ENCODE peak calls at places on chromosomes 6 and 20, in six cellular contexts. One of them, this sample, is unnamed.

GRCh38 chr6:144753023-144753705 is 468.0 kb downstream of the UTRN start:
- DNase-seq in colonic mucosa: no peak
- DNase-seq in IMR-90: no peak
- DNase-seq in mesendoderm: no peak
- DNase-seq in mesenchymal stem cell: no peak
- DNase-seq in PC-3: no peak
- DNase-seq in this sample: no peak

GRCh38 chr6:93896081-93896480 is 476.7 kb upstream of the EPHA7 start:
- DNase-seq in colonic mucosa: no peak
- DNase-seq in IMR-90: no peak
- DNase-seq in mesendoderm: no peak
- DNase-seq in mesenchymal stem cell: no peak
- DNase-seq in PC-3: no peak
- DNase-seq in this sample: no peak

GRCh38 chr6:157323114-157323923 is at the start of gene TMEM242:
- DNase-seq in colonic mucosa: peak; percentile 94
- DNase-seq in IMR-90: peak; percentile 93
- DNase-seq in mesendoderm: peak; percentile 97
- DNase-seq in mesenchymal stem cell: peak; percentile 96
- DNase-seq in PC-3: peak; percentile 91
- DNase-seq in this sample: peak; percentile 96

GRCh38 chr6:18507018-18507415 is 119.9 kb downstream of the RNF144B start:
- DNase-seq in colonic mucosa: no peak
- DNase-seq in IMR-90: no peak
- DNase-seq in mesendoderm: peak; percentile 44
- DNase-seq in mesenchymal stem cell: no peak
- DNase-seq in PC-3: no peak
- DNase-seq in this sample: no peak

GRCh38 chr20:17460119-17460518 is 71.1 kb downstream of the BFSP1 start:
- DNase-seq in colonic mucosa: no peak
- DNase-seq in IMR-90: no peak
- DNase-seq in mesendoderm: no peak
- DNase-seq in mesenchymal stem cell: no peak
- DNase-seq in PC-3: no peak
- DNase-seq in this sample: no peak

GRCh38 chr6:28212510-28213212 is 12.4 kb upstream of the ZSCAN9 start:
- DNase-seq in colonic mucosa: peak; percentile 78
- DNase-seq in IMR-90: peak; percentile 90
- DNase-seq in mesendoderm: peak; percentile 90
- DNase-seq in mesenchymal stem cell: peak; percentile 86
- DNase-seq in PC-3: peak; percentile 95
- DNase-seq in this sample: peak; percentile 82

GRCh38 chr6:9439931-9440330 is 974.9 kb downstream of the TFAP2A start:
- DNase-seq in colonic mucosa: no peak
- DNase-seq in IMR-90: no peak
- DNase-seq in mesendoderm: no peak
- DNase-seq in mesenchymal stem cell: no peak
- DNase-seq in PC-3: no peak
- DNase-seq in this sample: no peak

GRCh38 chr6:157538698-157539097 is 157.7 kb downstream of the ZDHHC14 start:
- DNase-seq in colonic mucosa: no peak
- DNase-seq in IMR-90: no peak
- DNase-seq in mesendoderm: no peak
- DNase-seq in mesenchymal stem cell: no peak
- DNase-seq in PC-3: no peak
- DNase-seq in this sample: no peak

GRCh38 chr6:142167472-142167871 is 20.4 kb downstream of the VTA1 start:
- DNase-seq in colonic mucosa: no peak
- DNase-seq in IMR-90: no peak
- DNase-seq in mesendoderm: no peak
- DNase-seq in mesenchymal stem cell: no peak
- DNase-seq in PC-3: no peak
- DNase-seq in this sample: no peak

GRCh38 chr6:31821301-31822037 is 6.1 kb upstream of the HSPA1B start:
- DNase-seq in colonic mucosa: peak; percentile 96
- DNase-seq in IMR-90: peak; percentile 30
- DNase-seq in mesendoderm: peak; percentile 79
- DNase-seq in mesenchymal stem cell: no peak
- DNase-seq in PC-3: peak; percentile 84
- DNase-seq in this sample: peak; percentile 37

GRCh38 chr6:33126101-33126714 is 50.4 kb downstream of the HLA-DPB1 start:
- DNase-seq in colonic mucosa: peak; percentile 72
- DNase-seq in IMR-90: peak; percentile 12
- DNase-seq in mesendoderm: peak; percentile 68
- DNase-seq in mesenchymal stem cell: peak; percentile 25
- DNase-seq in PC-3: peak; percentile 62
- DNase-seq in this sample: peak; percentile 53

GRCh38 chr20:17155401-17155800 is 71.4 kb upstream of the PCSK2 start:
- DNase-seq in colonic mucosa: no peak
- DNase-seq in IMR-90: no peak
- DNase-seq in mesendoderm: no peak
- DNase-seq in mesenchymal stem cell: no peak
- DNase-seq in PC-3: no peak
- DNase-seq in this sample: no peak

GRCh38 chr6:33197431-33198048 is 2.9 kb downstream of the RXRB start:
- DNase-seq in colonic mucosa: peak; percentile 49
- DNase-seq in IMR-90: peak; percentile 56
- DNase-seq in mesendoderm: peak; percentile 87
- DNase-seq in mesenchymal stem cell: peak; percentile 80
- DNase-seq in PC-3: peak; percentile 73
- DNase-seq in this sample: peak; percentile 90

GRCh38 chr6:108896111-108896661 is 48.0 kb downstream of the ARMC2 start:
- DNase-seq in colonic mucosa: no peak
- DNase-seq in IMR-90: peak; percentile 92
- DNase-seq in mesendoderm: no peak
- DNase-seq in mesenchymal stem cell: peak; percentile 91
- DNase-seq in PC-3: peak; percentile 38
- DNase-seq in this sample: peak; percentile 87

GRCh38 chr6:160300076-160300695 is 41.6 kb upstream of the SLC22A2 start:
- DNase-seq in colonic mucosa: peak; percentile 92
- DNase-seq in IMR-90: no peak
- DNase-seq in mesendoderm: peak; percentile 58
- DNase-seq in mesenchymal stem cell: no peak
- DNase-seq in PC-3: no peak
- DNase-seq in this sample: no peak

GRCh38 chr20:36378686-36379085 is 72.5 kb downstream of the DLGAP4 start:
- DNase-seq in colonic mucosa: no peak
- DNase-seq in IMR-90: no peak
- DNase-seq in mesendoderm: no peak
- DNase-seq in mesenchymal stem cell: no peak
- DNase-seq in PC-3: no peak
- DNase-seq in this sample: no peak

GRCh38 chr6:52293067-52293466 is 8.5 kb upstream of the MCM3 start:
- DNase-seq in colonic mucosa: no peak
- DNase-seq in IMR-90: no peak
- DNase-seq in mesendoderm: no peak
- DNase-seq in mesenchymal stem cell: no peak
- DNase-seq in PC-3: no peak
- DNase-seq in this sample: no peak

GRCh38 chr6:14706378-14706929 is 539.4 kb upstream of the JARID2 start:
- DNase-seq in colonic mucosa: no peak
- DNase-seq in IMR-90: peak; percentile 100
- DNase-seq in mesendoderm: no peak
- DNase-seq in mesenchymal stem cell: peak; percentile 98
- DNase-seq in PC-3: peak; percentile 93
- DNase-seq in this sample: peak; percentile 94

GRCh38 chr6:134868812-134869211 is 81.1 kb downstream of the ALDH8A1 start:
- DNase-seq in colonic mucosa: no peak
- DNase-seq in IMR-90: no peak
- DNase-seq in mesendoderm: no peak
- DNase-seq in mesenchymal stem cell: no peak
- DNase-seq in PC-3: no peak
- DNase-seq in this sample: no peak

GRCh38 chr6:147000545-147001488 is 203.4 kb upstream of the STXBP5 start:
- DNase-seq in colonic mucosa: no peak
- DNase-seq in IMR-90: peak; percentile 79
- DNase-seq in mesendoderm: no peak
- DNase-seq in mesenchymal stem cell: peak; percentile 44
- DNase-seq in PC-3: no peak
- DNase-seq in this sample: peak; percentile 86

GRCh38 chr6:13303668-13304017 is 24.7 kb downstream of the TBC1D7 start:
- DNase-seq in colonic mucosa: peak; percentile 81
- DNase-seq in IMR-90: peak; percentile 81
- DNase-seq in mesendoderm: no peak
- DNase-seq in mesenchymal stem cell: peak; percentile 87
- DNase-seq in PC-3: no peak
- DNase-seq in this sample: peak; percentile 45

GRCh38 chr6:110482774-110483400 is 6.5 kb upstream of the SLC22A16 start:
- DNase-seq in colonic mucosa: no peak
- DNase-seq in IMR-90: no peak
- DNase-seq in mesendoderm: no peak
- DNase-seq in mesenchymal stem cell: no peak
- DNase-seq in PC-3: peak; percentile 4
- DNase-seq in this sample: no peak

GRCh38 chr6:134657751-134658522 is 292.0 kb downstream of the ALDH8A1 start:
- DNase-seq in colonic mucosa: no peak
- DNase-seq in IMR-90: peak; percentile 15
- DNase-seq in mesendoderm: no peak
- DNase-seq in mesenchymal stem cell: peak; percentile 52
- DNase-seq in PC-3: peak; percentile 56
- DNase-seq in this sample: no peak

DNA sequence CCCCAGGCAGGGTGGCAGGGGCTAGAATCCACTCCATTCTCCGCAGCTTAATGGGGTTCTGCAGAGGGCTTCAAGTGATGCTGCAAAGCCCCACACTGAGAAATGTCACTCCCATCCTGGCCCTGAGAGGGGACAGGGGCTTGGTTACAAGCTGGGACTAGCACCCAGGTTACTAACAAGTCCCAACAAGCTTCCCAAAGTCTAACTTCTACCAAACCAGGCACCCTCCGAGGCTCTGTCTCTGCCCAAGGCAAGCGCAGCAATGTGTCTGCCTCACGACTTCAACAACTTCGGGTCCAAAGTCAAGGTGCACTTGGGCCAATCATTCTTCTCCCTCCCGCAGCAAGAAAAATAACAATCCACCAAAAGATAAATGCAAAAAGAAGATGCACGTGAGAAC is 45.6 kb downstream of the NFATC2 start:
- DNase-seq in colonic mucosa: no peak
- DNase-seq in IMR-90: no peak
- DNase-seq in mesendoderm: no peak
- DNase-seq in mesenchymal stem cell: no peak
- DNase-seq in PC-3: no peak
- DNase-seq in this sample: no peak
- H3K4me1 ChIP-seq in colonic mucosa: no peaks in the 10 kb centered on the region
- H3K4me1 ChIP-seq in IMR-90: peaks cover 12% of the 10 kb centered on the region
- H3K4me1 ChIP-seq in mesendoderm: peaks cover 13% of the 10 kb centered on the region
- H3K4me1 ChIP-seq in mesenchymal stem cell: no peaks in the 10 kb centered on the region
- H3K4me1 ChIP-seq in PC-3: no peaks in the 10 kb centered on the region
- H3K4me1 ChIP-seq in this sample: peaks cover 21% of the 10 kb centered on the region

GRCh38 chr20:25056601-25057233 is 1.2 kb downstream of the ACSS1 start:
- DNase-seq in colonic mucosa: no peak
- DNase-seq in IMR-90: no peak
- DNase-seq in mesendoderm: no peak
- DNase-seq in mesenchymal stem cell: no peak
- DNase-seq in PC-3: no peak
- DNase-seq in this sample: no peak
- H3K9ac ChIP-seq in colonic mucosa: peak overlapping the region; percentile 92
- H3K9ac ChIP-seq in IMR-90: peak overlapping the region; percentile 30
- H3K9ac ChIP-seq in mesendoderm: no peak overlapping the region
- H3K9ac ChIP-seq in mesenchymal stem cell: peak overlapping the region; percentile 71
- H3K9ac ChIP-seq in PC-3: peak overlapping the region; percentile 43
- H3K9ac ChIP-seq in this sample: peak overlapping the region; percentile 90

GRCh38 chr6:43091020-43091419 is 14.9 kb downstream of the PTK7 start:
- DNase-seq in colonic mucosa: no peak
- DNase-seq in IMR-90: no peak
- DNase-seq in mesendoderm: no peak
- DNase-seq in mesenchymal stem cell: no peak
- DNase-seq in PC-3: no peak
- DNase-seq in this sample: no peak
- H3K4me1 ChIP-seq in colonic mucosa: no peaks in the 10 kb centered on the region
- H3K4me1 ChIP-seq in IMR-90: peaks cover 33% of the 10 kb centered on the region
- H3K4me1 ChIP-seq in mesendoderm: peaks cover 25% of the 10 kb centered on the region
- H3K4me1 ChIP-seq in mesenchymal stem cell: peaks cover 46% of the 10 kb centered on the region
- H3K4me1 ChIP-seq in PC-3: peaks cover 29% of the 10 kb centered on the region
- H3K4me1 ChIP-seq in this sample: peaks cover 16% of the 10 kb centered on the region

DNA sequence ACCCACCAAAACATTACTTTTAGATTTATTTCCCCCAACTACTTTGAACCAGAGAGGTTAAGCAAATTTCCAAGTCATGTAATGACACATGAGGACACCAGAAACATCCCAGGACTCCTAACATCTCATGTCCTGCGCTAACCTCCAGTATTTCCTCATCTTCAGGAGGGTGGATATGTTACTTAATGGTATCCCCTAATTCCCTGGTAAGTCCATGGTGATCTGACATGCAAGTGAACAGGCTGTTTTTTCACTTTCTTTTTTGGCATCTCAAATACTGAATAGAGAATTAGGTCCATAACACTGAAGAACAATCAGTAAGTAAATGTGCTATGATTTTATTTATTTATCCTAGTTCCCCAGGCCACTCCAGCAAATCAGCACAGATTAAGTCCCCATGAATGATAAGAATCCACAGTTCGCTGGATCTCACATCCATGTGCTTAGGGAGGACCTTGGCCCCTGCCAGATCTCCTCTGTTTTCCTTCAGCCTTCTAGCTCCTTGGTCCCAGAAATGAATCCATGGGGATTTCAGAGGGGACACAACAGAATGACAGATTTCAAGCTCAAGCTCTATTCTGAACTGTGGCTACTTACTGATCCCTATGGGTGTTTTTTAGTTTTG is 334.6 kb downstream of the CDC5L start:
- DNase-seq in colonic mucosa: no peak
- DNase-seq in IMR-90: no peak
- DNase-seq in mesendoderm: no peak
- DNase-seq in mesenchymal stem cell: no peak
- DNase-seq in PC-3: no peak
- DNase-seq in this sample: no peak
- H3K9ac ChIP-seq in colonic mucosa: no peak overlapping the region
- H3K9ac ChIP-seq in IMR-90: no peak overlapping the region
- H3K9ac ChIP-seq in mesendoderm: no peak overlapping the region
- H3K9ac ChIP-seq in mesenchymal stem cell: no peak overlapping the region
- H3K9ac ChIP-seq in PC-3: no peak overlapping the region
- H3K9ac ChIP-seq in this sample: no peak overlapping the region

DNA sequence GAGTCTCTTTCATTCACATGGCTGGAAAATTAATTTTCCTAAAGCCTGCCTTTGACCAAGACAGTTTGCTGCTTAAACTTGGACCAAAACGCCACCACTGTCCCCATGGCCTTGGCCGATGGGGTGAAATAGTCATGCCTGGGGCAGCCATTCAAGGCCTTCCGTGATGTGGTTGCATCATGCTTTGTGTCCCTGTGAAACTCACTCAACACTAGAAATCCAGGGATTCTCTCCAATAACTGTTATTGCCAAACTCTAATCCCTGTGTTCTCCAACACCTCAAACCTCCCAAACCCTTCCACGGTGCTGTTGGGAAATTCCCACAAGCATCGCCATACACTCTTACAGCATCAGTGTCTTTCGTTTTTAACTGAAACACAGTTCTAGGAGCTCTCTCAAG is 1.4 kb upstream of the TXNDC5 start:
- DNase-seq in colonic mucosa: no peak
- DNase-seq in IMR-90: no peak
- DNase-seq in mesendoderm: no peak
- DNase-seq in mesenchymal stem cell: peak; percentile 4
- DNase-seq in PC-3: no peak
- DNase-seq in this sample: no peak
- H3K4me1 ChIP-seq in colonic mucosa: no peaks in the 10 kb centered on the region
- H3K4me1 ChIP-seq in IMR-90: peaks cover 6% of the 10 kb centered on the region
- H3K4me1 ChIP-seq in mesendoderm: no peaks in the 10 kb centered on the region
- H3K4me1 ChIP-seq in mesenchymal stem cell: peaks cover 16% of the 10 kb centered on the region
- H3K4me1 ChIP-seq in PC-3: peaks cover 15% of the 10 kb centered on the region
- H3K4me1 ChIP-seq in this sample: peaks cover 37% of the 10 kb centered on the region

GRCh38 chr20:40714916-40715315 is 25.9 kb upstream of the MAFB start:
- DNase-seq in colonic mucosa: no peak
- DNase-seq in IMR-90: no peak
- DNase-seq in mesendoderm: no peak
- DNase-seq in mesenchymal stem cell: no peak
- DNase-seq in PC-3: no peak
- DNase-seq in this sample: no peak
- H3K9ac ChIP-seq in colonic mucosa: no peak overlapping the region
- H3K9ac ChIP-seq in IMR-90: no peak overlapping the region
- H3K9ac ChIP-seq in mesendoderm: no peak overlapping the region
- H3K9ac ChIP-seq in mesenchymal stem cell: no peak overlapping the region
- H3K9ac ChIP-seq in PC-3: no peak overlapping the region
- H3K9ac ChIP-seq in this sample: no peak overlapping the region